ENCODE peak calls at places on chromosomes 5 and 9, in eight cellular contexts. L is GM12864, V is HFF-Myc, Q is fibroblast of lung, K is uterus, A is NB4, F is transverse colon, N is cardiac fibroblast. Y is an unnamed sample.

GRCh38 chr9:93681316-93682154 is 105.2 kb downstream of the PHF2 start:
- DNase-seq in L (no peak), V (no peak), Q (no peak), K (peak), A (no peak), F (peak), N (no peak), Y (no peak)

GRCh38 chr5:147773587-147773986 is 8.9 kb downstream of the JAKMIP2 start:
- DNase-seq in L (no peak), V (no peak), Q (no peak), K (no peak), A (no peak), F (no peak), N (no peak), Y (no peak)

GRCh38 chr9:75852746-75853145 is 37.7 kb upstream of the PCSK5 start:
- DNase-seq in L (no peak), V (no peak), Q (no peak), K (no peak), A (no peak), F (no peak), N (no peak), Y (no peak)

GRCh38 chr9:131167146-131167692 is 41.8 kb downstream of the NUP214 start:
- DNase-seq in L (no peak), V (no peak), Q (no peak), K (no peak), A (no peak), F (no peak), N (peak), Y (no peak)

GRCh38 chr9:125293134-125293533 is 31.5 kb downstream of the GAPVD1 start:
- DNase-seq in L (no peak), V (no peak), Q (no peak), K (no peak), A (no peak), F (no peak), N (no peak), Y (no peak)

GRCh38 chr5:1897816-1898450 is 15.2 kb upstream of the IRX4 start:
- DNase-seq in L (no peak), V (no peak), Q (no peak), K (no peak), A (no peak), F (no peak), N (no peak), Y (no peak)

GRCh38 chr5:57303985-57304384 is 130.1 kb downstream of the GPBP1 start:
- DNase-seq in L (no peak), V (no peak), Q (no peak), K (no peak), A (no peak), F (no peak), N (no peak), Y (no peak)

GRCh38 chr5:36363101-36363500 is 61.4 kb upstream of the RANBP3L start:
- DNase-seq in L (no peak), V (peak), Q (peak), K (no peak), A (no peak), F (no peak), N (peak), Y (no peak)

GRCh38 chr5:5421149-5421960 is 1.1 kb upstream of the ICE1 start:
- DNase-seq in L (peak), V (no peak), Q (no peak), K (no peak), A (peak), F (peak), N (no peak), Y (no peak)

GRCh38 chr5:14362511-14362910 is 219.1 kb upstream of the OTULINL start:
- DNase-seq in L (no peak), V (no peak), Q (no peak), K (no peak), A (peak), F (no peak), N (no peak), Y (no peak)

GRCh38 chr5:151448038-151448985 is 909 bp downstream of the SLC36A1 start:
- DNase-seq in L (no peak), V (no peak), Q (peak), K (peak), A (peak), F (peak), N (no peak), Y (no peak)

GRCh38 chr5:127567026-127567768 is 49.8 kb downstream of the PRRC1 start:
- DNase-seq in L (no peak), V (no peak), Q (no peak), K (no peak), A (peak), F (no peak), N (no peak), Y (no peak)

GRCh38 chr5:88780731-88781130 is 102.3 kb downstream of the MEF2C start:
- DNase-seq in L (no peak), V (no peak), Q (peak), K (no peak), A (no peak), F (no peak), N (no peak), Y (no peak)

GRCh38 chr5:16461782-16462181 is 3.8 kb downstream of the ZNF622 start:
- DNase-seq in L (no peak), V (peak), Q (peak), K (no peak), A (no peak), F (no peak), N (peak), Y (peak)

GRCh38 chr9:92425578-92425977 is 1.3 kb upstream of the OMD start:
- DNase-seq in L (no peak), V (no peak), Q (peak), K (no peak), A (no peak), F (no peak), N (peak), Y (peak)

GRCh38 chr9:92426501-92426900 is 2.2 kb upstream of the OMD start:
- DNase-seq in L (no peak), V (no peak), Q (no peak), K (no peak), A (no peak), F (no peak), N (no peak), Y (no peak)

GRCh38 chr9:92424340-92424739 is at the start of gene OMD:
- DNase-seq in L (no peak), V (no peak), Q (no peak), K (no peak), A (no peak), F (no peak), N (peak), Y (peak)

GRCh38 chr9:92422611-92423010 is 1.7 kb downstream of the OMD start:
- DNase-seq in L (no peak), V (no peak), Q (no peak), K (no peak), A (no peak), F (no peak), N (no peak), Y (no peak)
- H3K4me3 ChIP-seq in L (no peak), V (no peak), Q (no peak), K (no peak), A (no peak), F (no peak), N (no peak), Y (no peak)

GRCh38 chr5:39495294-39495693 is 70.5 kb upstream of the DAB2 start:
- DNase-seq in L (no peak), V (no peak), Q (peak), K (no peak), A (no peak), F (no peak), N (peak), Y (no peak)

GRCh38 chr5:39491210-39491609 is 66.4 kb upstream of the DAB2 start:
- DNase-seq in L (no peak), V (no peak), Q (no peak), K (no peak), A (no peak), F (no peak), N (no peak), Y (no peak)

GRCh38 chr5:39494534-39494933 is 69.8 kb upstream of the DAB2 start:
- DNase-seq in L (no peak), V (no peak), Q (no peak), K (no peak), A (no peak), F (no peak), N (no peak), Y (no peak)

GRCh38 chr5:39498247-39498952 is 73.6 kb upstream of the DAB2 start:
- DNase-seq in L (no peak), V (no peak), Q (peak), K (no peak), A (peak), F (no peak), N (peak), Y (no peak)

DNA sequence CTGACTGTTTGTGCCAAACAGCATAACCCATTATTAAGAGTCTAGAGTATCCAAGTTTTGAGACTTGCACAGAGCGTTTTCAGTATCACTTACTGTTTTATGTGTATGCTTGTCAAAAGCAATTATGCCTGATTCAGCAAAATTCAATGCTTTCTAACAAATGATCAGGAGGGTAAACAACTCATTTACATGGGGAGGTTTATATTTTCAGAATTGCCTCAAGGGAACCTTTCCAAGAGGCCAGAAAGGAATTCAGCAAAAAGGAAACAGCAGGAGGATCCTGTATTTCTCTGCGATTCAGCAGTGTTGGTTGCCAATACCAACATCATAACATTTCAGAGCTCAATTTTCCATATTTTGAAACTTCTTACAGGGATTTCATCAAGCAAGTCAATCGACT is 69.3 kb upstream of the DAB2 start:
- DNase-seq in L (no peak), V (no peak), Q (peak), K (no peak), A (no peak), F (no peak), N (peak), Y (no peak)
- H3K4me3 ChIP-seq in L (no peak), V (no peak), Q (no peak), K (no peak), A (no peak), F (no peak), N (no peak), Y (no peak)

GRCh38 chr5:178994580-178995340 is at the start of gene GRM6:
- DNase-seq in L (no peak), V (no peak), Q (no peak), K (no peak), A (no peak), F (no peak), N (no peak), Y (no peak)
- H3K4me3 ChIP-seq in L (no peak), V (no peak), Q (no peak), K (no peak), A (no peak), F (no peak), N (no peak), Y (no peak)

DNA sequence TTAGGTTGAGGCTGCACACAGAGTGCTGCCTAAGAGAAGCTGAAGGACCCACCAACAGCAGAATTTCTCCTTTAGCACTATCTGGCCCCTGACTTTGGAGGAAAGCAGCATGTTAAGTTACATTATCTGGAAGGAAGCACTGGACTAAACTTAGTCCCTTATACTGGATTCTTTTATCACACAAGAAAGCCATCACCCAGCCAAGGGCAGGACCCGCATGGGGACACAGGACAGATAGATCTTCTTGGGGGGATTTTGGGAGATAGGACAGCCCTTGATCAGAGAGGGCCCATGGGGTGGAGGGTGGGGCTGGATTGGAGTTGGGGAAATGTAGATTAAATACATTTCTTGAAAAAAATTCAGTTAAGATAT is 14.4 kb downstream of the ANKRD33B start:
- DNase-seq in L (no peak), V (no peak), Q (no peak), K (no peak), A (no peak), F (no peak), N (no peak), Y (no peak)
- H3K4me3 ChIP-seq in L (no peak), V (no peak), Q (no peak), K (no peak), A (no peak), F (no peak), N (no peak), Y (no peak)

GRCh38 chr5:80573062-80573461 is 3.0 kb upstream of the ANKRD34B start:
- DNase-seq in L (no peak), V (no peak), Q (no peak), K (no peak), A (no peak), F (no peak), N (no peak), Y (no peak)

GRCh38 chr5:80568251-80568650 is 1.8 kb downstream of the ANKRD34B start:
- DNase-seq in L (no peak), V (no peak), Q (no peak), K (no peak), A (no peak), F (no peak), N (no peak), Y (no peak)

GRCh38 chr5:80569086-80569960 is 757 bp downstream of the ANKRD34B start:
- DNase-seq in L (no peak), V (no peak), Q (no peak), K (no peak), A (no peak), F (no peak), N (no peak), Y (no peak)

GRCh38 chr5:80566711-80567259 is 3.3 kb downstream of the ANKRD34B start:
- DNase-seq in L (no peak), V (no peak), Q (no peak), K (no peak), A (no peak), F (no peak), N (no peak), Y (no peak)

DNA sequence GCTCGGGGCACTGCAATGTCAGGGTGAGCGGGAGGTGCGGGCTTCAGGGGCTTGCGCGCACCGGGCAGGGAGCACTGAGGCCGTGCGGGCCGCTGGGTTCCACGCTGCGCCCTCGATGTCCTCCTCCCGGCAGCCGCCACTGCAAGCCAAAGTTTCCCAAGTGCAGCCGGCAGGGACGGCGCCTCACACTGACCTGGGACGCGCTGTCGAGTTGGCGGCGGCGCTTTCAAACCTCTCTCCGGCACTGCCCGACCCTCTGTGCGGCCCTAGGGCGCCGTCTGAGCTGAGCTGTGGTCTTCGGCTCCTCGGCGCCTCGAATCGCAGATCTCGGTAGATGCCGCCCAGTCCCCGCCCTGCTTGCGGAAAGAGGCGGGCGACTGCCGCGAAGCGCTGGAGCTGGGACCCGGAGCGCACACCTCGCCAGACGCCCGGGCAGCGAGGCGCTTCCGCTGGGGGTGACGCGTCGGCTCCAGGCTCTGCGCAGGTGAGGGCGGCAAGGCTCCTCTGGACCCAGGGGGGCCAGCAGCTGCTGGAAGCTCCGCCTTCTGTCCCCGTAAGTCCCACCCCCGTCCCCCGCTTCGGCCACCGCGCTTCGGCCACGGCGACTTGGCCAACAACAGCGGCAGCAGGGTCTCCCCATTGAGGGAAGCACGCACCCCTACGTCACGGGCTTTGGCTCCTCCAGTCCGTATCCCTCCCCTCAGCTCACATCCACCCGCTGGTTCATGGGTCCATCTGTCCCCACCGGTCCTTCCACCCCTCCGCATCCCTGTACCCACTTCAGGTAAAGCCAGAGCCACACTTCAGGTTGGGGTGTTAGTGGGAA is at the start of gene ANKRD34B:
- DNase-seq in L (no peak), V (no peak), Q (no peak), K (no peak), A (no peak), F (no peak), N (no peak), Y (no peak)
- H3K4me3 ChIP-seq in L (peak), V (peak), Q (peak), K (no peak), A (no peak), F (no peak), N (peak), Y (peak)

Y was measured in AG09309.